ENCODE peak calls at places on chromosome 14, in eight cellular contexts. D is left ventricle myocardium inferior, I is HEK293T, U is epithelial cell of proximal tubule, W is globus pallidus, B is GOT3, K is GM13977, O is NCI-H748 treated with DMSO at 0.1 percent for 48 hours. V is an unnamed sample.
A peak's percentile ranks its signal among the peaks of the same experiment; 100 is the strongest.

GRCh38 chr14:22047105-22047504 is 373.5 kb upstream of the OR4E1 start:
- DNase-seq in D (no peak), I (peak; percentile 47), U (no peak), W (peak; percentile 70), B (no peak), K (peak; percentile 23), O (no peak), V (peak; percentile 52)

GRCh38 chr14:35234007-35234406 is 58.2 kb upstream of the PSMA6 start:
- DNase-seq in D (no peak), I (no peak), U (no peak), W (no peak), B (no peak), K (no peak), O (no peak), V (peak; percentile 44)

GRCh38 chr14:26281280-26281998 is 316.4 kb downstream of the NOVA1 start:
- DNase-seq in D (no peak), I (no peak), U (peak; percentile 40), W (peak; percentile 29), B (no peak), K (no peak), O (peak; percentile 79), V (peak; percentile 82)

GRCh38 chr14:37116933-37117844 is 55.2 kb downstream of the SLC25A21 start:
- DNase-seq in D (no peak), I (peak; percentile 58), U (peak; percentile 52), W (no peak), B (no peak), K (no peak), O (no peak), V (peak; percentile 93)

GRCh38 chr14:73240816-73241480 is 3.6 kb downstream of the PAPLN start:
- DNase-seq in D (no peak), I (no peak), U (no peak), W (no peak), B (no peak), K (no peak), O (no peak), V (no peak)

GRCh38 chr14:101102875-101103274 is 199.4 kb upstream of the RTL1 start:
- DNase-seq in D (no peak), I (peak; percentile 2), U (no peak), W (no peak), B (no peak), K (no peak), O (no peak), V (peak; percentile 24)

GRCh38 chr14:100891501-100892445 is 11.7 kb downstream of the RTL1 start:
- DNase-seq in D (peak; percentile 3), I (no peak), U (no peak), W (no peak), B (no peak), K (no peak), O (no peak), V (no peak)

GRCh38 chr14:61668267-61668666 is 27.0 kb upstream of the HIF1A start:
- DNase-seq in D (no peak), I (no peak), U (no peak), W (no peak), B (no peak), K (no peak), O (no peak), V (peak; percentile 57)

GRCh38 chr14:23640524-23641141 is 4.5 kb downstream of the DHRS2 start:
- DNase-seq in D (peak; percentile 29), I (peak; percentile 42), U (no peak), W (peak; percentile 8), B (no peak), K (no peak), O (no peak), V (no peak)

GRCh38 chr14:47346849-47347248 is 328.6 kb downstream of the MDGA2 start:
- DNase-seq in D (no peak), I (no peak), U (no peak), W (no peak), B (no peak), K (peak; percentile 4), O (no peak), V (no peak)

GRCh38 chr14:99173086-99173485 is 98.9 kb downstream of the BCL11B start:
- DNase-seq in D (no peak), I (no peak), U (no peak), W (no peak), B (no peak), K (no peak), O (no peak), V (no peak)

GRCh38 chr14:62943202-62943601 is 102.1 kb downstream of the KCNH5 start:
- DNase-seq in D (no peak), I (no peak), U (no peak), W (no peak), B (no peak), K (no peak), O (no peak), V (no peak)

GRCh38 chr14:68968051-68968450 is 11.1 kb downstream of the ACTN1 start:
- DNase-seq in D (no peak), I (no peak), U (no peak), W (no peak), B (no peak), K (no peak), O (no peak), V (no peak)

GRCh38 chr14:77498984-77499527 is 440 bp upstream of the ISM2 start:
- DNase-seq in D (no peak), I (peak; percentile 39), U (no peak), W (no peak), B (no peak), K (peak; percentile 70), O (no peak), V (no peak)

GRCh38 chr14:89190779-89191513 is 226.1 kb downstream of the FOXN3 start:
- DNase-seq in D (no peak), I (no peak), U (no peak), W (peak; percentile 60), B (no peak), K (no peak), O (peak; percentile 97), V (no peak)

GRCh38 chr14:89669209-89669608 is 252.2 kb upstream of the FOXN3 start:
- DNase-seq in D (peak; percentile 21), I (no peak), U (no peak), W (peak; percentile 49), B (no peak), K (no peak), O (no peak), V (no peak)

GRCh38 chr14:93231129-93231979 is 24.3 kb downstream of the UBR7 start:
- DNase-seq in D (peak; percentile 17), I (no peak), U (no peak), W (peak; percentile 35), B (no peak), K (peak; percentile 40), O (peak; percentile 53), V (peak; percentile 52)

GRCh38 chr14:62084020-62084419 is 321.8 kb downstream of the SNAPC1 start:
- DNase-seq in D (no peak), I (no peak), U (no peak), W (peak; percentile 80), B (no peak), K (no peak), O (no peak), V (no peak)

GRCh38 chr14:99995700-99996356 is 69.4 kb upstream of the EVL start:
- DNase-seq in D (peak; percentile 30), I (peak; percentile 73), U (no peak), W (peak; percentile 61), B (no peak), K (peak; percentile 68), O (peak; percentile 52), V (peak; percentile 57)

GRCh38 chr14:48936352-48936751 is 649.8 kb downstream of the RPS29 start:
- DNase-seq in D (no peak), I (no peak), U (no peak), W (no peak), B (no peak), K (no peak), O (no peak), V (peak; percentile 50)

GRCh38 chr14:99011385-99011784 is 260.6 kb downstream of the BCL11B start:
- DNase-seq in D (no peak), I (no peak), U (no peak), W (no peak), B (no peak), K (no peak), O (no peak), V (no peak)

GRCh38 chr14:106141242-106142220 is 615.1 kb downstream of the TMEM121 start:
- DNase-seq in D (no peak), I (no peak), U (no peak), W (no peak), B (no peak), K (peak; percentile 3), O (no peak), V (no peak)

GRCh38 chr14:34301107-34301734 is 160.8 kb downstream of the SPTSSA start:
- DNase-seq in D (no peak), I (peak; percentile 53), U (peak; percentile 4), W (peak; percentile 72), B (no peak), K (peak; percentile 43), O (peak; percentile 59), V (peak; percentile 58)

GRCh38 chr14:104138891-104139459 is 588 bp downstream of the KIF26A start:
- DNase-seq in D (peak; percentile 24), I (no peak), U (no peak), W (no peak), B (no peak), K (no peak), O (no peak), V (no peak)

GRCh38 chr14:64801046-64801445 is 78.7 kb downstream of the SPTB start:
- DNase-seq in D (no peak), I (no peak), U (no peak), W (no peak), B (no peak), K (no peak), O (no peak), V (no peak)

GRCh38 chr14:92690171-92691011 is 58.0 kb downstream of the LGMN start:
- DNase-seq in D (no peak), I (peak; percentile 35), U (no peak), W (no peak), B (no peak), K (no peak), O (no peak), V (peak; percentile 61)

GRCh38 chr14:61461808-61462275 is 140.5 kb downstream of the PRKCH start:
- DNase-seq in D (no peak), I (peak; percentile 67), U (no peak), W (peak; percentile 74), B (no peak), K (no peak), O (peak; percentile 68), V (peak; percentile 81)

GRCh38 chr14:52802597-52802996 is 11.2 kb upstream of the GNPNAT1 start:
- DNase-seq in D (no peak), I (no peak), U (no peak), W (no peak), B (no peak), K (no peak), O (no peak), V (no peak)

GRCh38 chr14:80336613-80337106 is 125.4 kb upstream of the DIO2 start:
- DNase-seq in D (no peak), I (no peak), U (no peak), W (no peak), B (no peak), K (no peak), O (no peak), V (peak; percentile 44)

GRCh38 chr14:76754586-76754985 is 6.7 kb upstream of the VASH1 start:
- DNase-seq in D (no peak), I (no peak), U (no peak), W (no peak), B (no peak), K (no peak), O (no peak), V (no peak)

GRCh38 chr14:104090071-104090748 is 4.7 kb downstream of the ASPG start:
- DNase-seq in D (peak; percentile 7), I (no peak), U (no peak), W (no peak), B (no peak), K (no peak), O (no peak), V (no peak)

GRCh38 chr14:49966304-49966809 is 73.5 kb downstream of the ARF6 start:
- DNase-seq in D (no peak), I (no peak), U (no peak), W (no peak), B (no peak), K (no peak), O (no peak), V (peak; percentile 94)

GRCh38 chr14:68486033-68486732 is 306.7 kb downstream of the ZFP36L1 start:
- DNase-seq in D (no peak), I (no peak), U (no peak), W (no peak), B (no peak), K (no peak), O (no peak), V (peak; percentile 30)